ENCODE peak calls at places on chromosomes 4 and X, in nine cellular contexts. M, U, I, G, Y, S, B, V and X are unnamed samples.

GRCh38 chr4:145938618-145939177 is at the start of gene ZNF827:
- DNase-seq in B (peak; percentile 78), G (peak; percentile 83), I (peak; percentile 20), Y (peak; percentile 59), V (peak; percentile 53), M (peak; percentile 54), U (peak; percentile 78), S (peak; percentile 35), X (peak; percentile 54)

GRCh38 chr4:4408132-4408523 is 21.2 kb downstream of the NSG1 start:
- DNase-seq in B (no peak), I (no peak), S (no peak), U (no peak), G (no peak), V (no peak), Y (no peak), M (no peak), X (no peak)

GRCh38 chr4:112759313-112759712 is 122.4 kb downstream of the LARP7 start:
- DNase-seq in I (no peak), Y (no peak), V (no peak), G (no peak), S (no peak), M (no peak), U (no peak), B (no peak), X (no peak)

GRCh38 chr4:145404754-145405153 is 76.9 kb upstream of the SMAD1 start:
- DNase-seq in B (no peak), S (no peak), U (no peak), I (no peak), G (peak; percentile 5), Y (no peak), V (no peak), M (no peak), X (no peak)

GRCh38 chr4:20486433-20486832 is 213.8 kb upstream of the PACRGL start:
- DNase-seq in I (no peak), V (no peak), S (no peak), Y (no peak), M (no peak), U (no peak), G (no peak), B (no peak), X (no peak)

GRCh38 chr4:153345011-153345981 is 808 bp downstream of the MND1 start:
- DNase-seq in B (peak; percentile 71), Y (no peak), V (peak; percentile 29), S (no peak), M (no peak), I (no peak), U (peak; percentile 78), G (peak; percentile 53), X (peak; percentile 78)

GRCh38 chr4:183132865-183133264 is 33.8 kb downstream of the WWC2 start:
- DNase-seq in G (no peak), Y (no peak), M (no peak), U (no peak), I (no peak), B (no peak), S (no peak), V (no peak), X (no peak)

GRCh38 chrX:39854772-39855747 is 242.7 kb downstream of the BCOR start:
- DNase-seq in M (no peak), V (peak; percentile 59), G (no peak), Y (no peak), B (peak; percentile 82), U (peak; percentile 70), S (no peak), I (no peak), X (no peak)

GRCh38 chrX:77493677-77494553 is 46.7 kb downstream of the FGF16 start:
- DNase-seq in I (no peak), G (peak; percentile 11), V (no peak), M (no peak), S (no peak), Y (no peak), U (no peak), B (no peak), X (peak; percentile 6)

GRCh38 chrX:9595131-9595530 is 130.3 kb downstream of the TBL1X start:
- DNase-seq in G (no peak), B (no peak), V (no peak), S (no peak), Y (no peak), U (no peak), I (no peak), M (no peak), X (peak; percentile 31)

GRCh38 chr4:124953059-124953850 is 240.7 kb upstream of the ANKRD50 start:
- DNase-seq in Y (no peak), U (no peak), M (no peak), V (no peak), G (no peak), I (no peak), B (no peak), S (no peak), X (peak; percentile 66)

GRCh38 chr4:103425406-103425805 is 227.3 kb upstream of the CENPE start:
- DNase-seq in Y (no peak), S (no peak), U (no peak), M (no peak), G (no peak), I (no peak), B (no peak), V (no peak), X (no peak)

GRCh38 chrX:129622757-129623301 is 31.9 kb downstream of the APLN start:
- DNase-seq in M (no peak), V (no peak), U (no peak), B (no peak), G (no peak), Y (no peak), S (no peak), I (no peak), X (no peak)

GRCh38 chr4:115675721-115676120 is 562.3 kb upstream of the NDST4 start:
- DNase-seq in S (no peak), B (no peak), U (no peak), I (no peak), M (no peak), V (no peak), G (no peak), Y (no peak), X (peak; percentile 24)